ENCODE peak calls at places on chromosome X, in seven cellular contexts. A is stimulated activated CD8-positive, alpha-beta memory T cell treated with anti-CD3 and anti-CD28 coated beads, Interleukin-15, amount 100 ng/mL, for 24 hours; X is activated naive CD8-positive, alpha-beta T cell treated with anti-CD3 and anti-CD28 coated beads, Interleukin-2, amount 50 U/mL, for 24 hours; Q is activated T-helper 1 cell treated with anti-CD3 and anti-CD28 coated beads, Interleukin-12 subunit alpha, Interleukin-12 subunit beta, Interleukin-2, Interleukin-4 antibody, amounts not matched to agents 30 ng/mL and 10 ng/mL and 1 ng/mL, durations not matched to agents 14 hours and 24 hours and 36 hours; O is C1 segment of cervical spinal cord; Z is islet precursor cell; I is psoas muscle. B is an unnamed sample.

GRCh38 chrX:1246816-1247215 is 21.8 kb upstream of the CSF2RA start:
- DNase-seq in A (peak; percentile 83), O (peak; percentile 11), Z (peak; percentile 84), X (peak; percentile 92), I (peak; percentile 54), Q (peak; percentile 77), B (peak; percentile 19)

GRCh38 chrX:126456136-126456535 is 96.5 kb downstream of the DCAF12L1 start:
- DNase-seq in Q (no peak), O (no peak), A (no peak), I (no peak), X (no peak), Z (peak; percentile 20), B (no peak)

GRCh38 chrX:118975831-118976598 is 1.6 kb downstream of the LONRF3 start:
- DNase-seq in X (peak; percentile 67), I (peak; percentile 88), A (peak; percentile 14), Q (peak; percentile 4), Z (peak; percentile 66), O (peak; percentile 35), B (no peak)

GRCh38 chrX:1178580-1179057 is 33.8 kb downstream of the CRLF2 start:
- DNase-seq in Z (peak; percentile 64), A (no peak), I (no peak), X (no peak), Q (no peak), O (no peak), B (no peak)

GRCh38 chrX:155747520-155747919 is 133.6 kb upstream of the VAMP7 start:
- DNase-seq in Z (no peak), Q (no peak), O (no peak), A (no peak), X (no peak), I (peak; percentile 20), B (no peak)

GRCh38 chrX:71292669-71293379 is 8.7 kb upstream of the ITGB1BP2 start:
- DNase-seq in Q (no peak), O (no peak), X (no peak), I (no peak), A (no peak), Z (no peak), B (no peak)

GRCh38 chrX:26442340-26442739 is 226.4 kb downstream of the MAGEB5 start:
- DNase-seq in Z (no peak), I (no peak), X (no peak), Q (no peak), O (no peak), A (no peak), B (peak; percentile 13)

GRCh38 chrX:105651052-105651451 is 171.3 kb upstream of the NRK start:
- DNase-seq in O (no peak), Q (no peak), Z (no peak), X (no peak), I (no peak), A (no peak), B (no peak)

GRCh38 chrX:21683910-21684309 is 25.8 kb upstream of the KLHL34 start:
- DNase-seq in A (no peak), Q (no peak), X (no peak), Z (no peak), O (no peak), I (no peak), B (no peak)

GRCh38 chrX:37380256-37380655 is 31.1 kb downstream of the PRRG1 start:
- DNase-seq in A (no peak), Q (no peak), Z (no peak), I (no peak), O (no peak), X (no peak), B (no peak)

GRCh38 chrX:39814391-39814790 is 283.4 kb downstream of the BCOR start:
- DNase-seq in Q (peak; percentile 8), X (peak; percentile 36), Z (no peak), O (no peak), I (no peak), A (no peak), B (no peak)

GRCh38 chrX:37380920-37381319 is 31.8 kb downstream of the PRRG1 start:
- DNase-seq in Z (no peak), Q (no peak), I (no peak), O (no peak), X (no peak), A (no peak), B (no peak)

GRCh38 chrX:78625292-78625909 is 33.7 kb downstream of the RTL3 start:
- DNase-seq in I (no peak), Q (no peak), A (no peak), X (no peak), Z (no peak), O (no peak), B (no peak)

B was measured in SK-N-DZ.